ENCODE peak calls at places on chromosomes 4 and X, in ten cellular contexts. D is stimulated activated naive B cell treated with anti-CD40 and anti-IgM and Interleukin-4, amounts not matched to agents 10 μg/mL and 1 μg/mL and 100 μg/mL, for 72 hours; H is dermis microvascular lymphatic vessel endothelial cell; W is activated T-cell treated with anti-CD3 and anti-CD28 coated beads, Interleukin-2, amount 50 U/mL, for 4 hours; B is HT1080; U is GM12865; G is stimulated activated CD8-positive, alpha-beta memory T cell treated with anti-CD3 and anti-CD28 coated beads, Interleukin-7, amount 100 ng/mL, for 1 hour; A is activated T-helper 1 cell treated with anti-CD3 and anti-CD28 coated beads, Interleukin-2, amount 50 U/mL, for 16 hours; J is ELR; S is ACHN. Z is an unnamed sample.

GRCh38 chr4:163542275-163542674 is 47.8 kb downstream of the TMA16 start:
- DNase-seq in B (peak), W (no peak), J (peak), U (no peak), D (no peak), A (no peak), H (no peak), S (peak), G (no peak), Z (peak)

GRCh38 chr4:22428441-22428840 is 87.4 kb downstream of the ADGRA3 start:
- DNase-seq in J (no peak), H (no peak), W (no peak), A (no peak), S (no peak), G (no peak), B (no peak), D (no peak), U (no peak), Z (no peak)

GRCh38 chr4:75919914-75920313 is 17.7 kb upstream of the PPEF2 start:
- DNase-seq in A (no peak), D (no peak), H (no peak), J (no peak), S (no peak), B (no peak), W (no peak), G (no peak), U (no peak), Z (no peak)

GRCh38 chrX:26295425-26295824 is 79.5 kb downstream of the MAGEB5 start:
- DNase-seq in G (no peak), H (no peak), B (no peak), S (no peak), A (no peak), U (no peak), J (no peak), D (no peak), W (no peak), Z (no peak)

GRCh38 chr4:162461952-162462351 is 298.2 kb upstream of the FSTL5 start:
- DNase-seq in W (no peak), S (peak), B (peak), H (no peak), D (no peak), A (no peak), G (no peak), J (peak), U (no peak), Z (no peak)

GRCh38 chrX:19602866-19603620 is 87.7 kb upstream of the MAP3K15 start:
- DNase-seq in S (peak), G (no peak), B (peak), D (no peak), J (peak), A (no peak), U (no peak), H (no peak), W (no peak), Z (peak)

GRCh38 chr4:34309356-34309900 is 1934.9 kb downstream of the ARAP2 start:
- DNase-seq in D (no peak), H (no peak), W (no peak), B (no peak), S (no peak), G (no peak), J (no peak), A (no peak), U (no peak), Z (no peak)

GRCh38 chr4:141464366-141464765 is 172.0 kb upstream of the IL15 start:
- DNase-seq in W (no peak), G (no peak), U (no peak), D (no peak), J (no peak), B (no peak), S (no peak), A (no peak), H (no peak), Z (no peak)

GRCh38 chr4:25258980-25259578 is 25.2 kb downstream of the PI4K2B start:
- DNase-seq in D (no peak), A (no peak), U (no peak), G (no peak), J (peak), W (no peak), S (peak), B (peak), H (no peak), Z (peak)